ENCODE peak calls at places on chromosomes 11 and 22, in nine cellular contexts. T, H, I, Z, W, P, A, B and R are unnamed samples.

GRCh38 chr11:75154646-75155569 is 4.0 kb downstream of the SLCO2B1 start:
- DNase-seq in T (no peak), H (no peak), I (peak; percentile 47), Z (no peak), W (no peak), P (no peak), A (no peak), B (no peak), R (peak; percentile 23)

GRCh38 chr22:29408925-29409324 is 20.6 kb upstream of the AP1B1 start:
- DNase-seq in T (no peak), H (no peak), I (no peak), Z (no peak), W (no peak), P (peak; percentile 18), A (no peak), B (no peak), R (no peak)

GRCh38 chr11:114077482-114078305 is 18.2 kb downstream of the ZBTB16 start:
- DNase-seq in T (peak; percentile 24), H (no peak), I (no peak), Z (no peak), W (no peak), P (no peak), A (no peak), B (no peak), R (no peak)

GRCh38 chr11:67522338-67522737 is 908 bp downstream of the CABP2 start:
- DNase-seq in T (no peak), H (no peak), I (no peak), Z (no peak), W (no peak), P (no peak), A (peak; percentile 71), B (no peak), R (no peak)

GRCh38 chr11:109708184-109708583 is 286.2 kb downstream of the C11orf87 start:
- DNase-seq in T (no peak), H (no peak), I (no peak), Z (no peak), W (no peak), P (no peak), A (no peak), B (no peak), R (no peak)

GRCh38 chr22:23034621-23035556 is 35.4 kb upstream of the GNAZ start:
- DNase-seq in T (no peak), H (no peak), I (no peak), Z (no peak), W (no peak), P (no peak), A (no peak), B (no peak), R (no peak)

GRCh38 chr11:59285716-59286260 is 72.9 kb upstream of the OR5AN1 start:
- DNase-seq in T (no peak), H (no peak), I (no peak), Z (no peak), W (no peak), P (no peak), A (no peak), B (no peak), R (no peak)

GRCh38 chr11:130103296-130103814 is 33.7 kb downstream of the APLP2 start:
- DNase-seq in T (no peak), H (peak; percentile 96), I (no peak), Z (no peak), W (no peak), P (peak; percentile 97), A (no peak), B (no peak), R (no peak)

GRCh38 chr22:17782621-17783020 is 8.4 kb upstream of the BID start:
- DNase-seq in T (no peak), H (no peak), I (no peak), Z (no peak), W (no peak), P (no peak), A (no peak), B (no peak), R (no peak)

GRCh38 chr11:34458566-34458965 is 19.8 kb downstream of the CAT start:
- DNase-seq in T (no peak), H (no peak), I (no peak), Z (no peak), W (no peak), P (no peak), A (no peak), B (no peak), R (no peak)

GRCh38 chr11:61104963-61105362 is 2.7 kb downstream of the CD5 start:
- DNase-seq in T (no peak), H (no peak), I (no peak), Z (no peak), W (no peak), P (no peak), A (no peak), B (no peak), R (peak; percentile 57)

GRCh38 chr22:37503850-37504249 is 15.4 kb downstream of the CARD10 start:
- DNase-seq in T (no peak), H (no peak), I (no peak), Z (peak; percentile 79), W (no peak), P (no peak), A (no peak), B (no peak), R (no peak)

GRCh38 chr11:72776844-72777754 is 16.7 kb downstream of the STARD10 start:
- DNase-seq in T (peak; percentile 70), H (no peak), I (peak; percentile 71), Z (peak; percentile 86), W (no peak), P (no peak), A (peak; percentile 82), B (no peak), R (no peak)

GRCh38 chr11:92406472-92406871 is 181.9 kb downstream of the FAT3 start:
- DNase-seq in T (no peak), H (no peak), I (no peak), Z (no peak), W (no peak), P (no peak), A (no peak), B (no peak), R (no peak)

GRCh38 chr11:61025819-61026120 is 54.3 kb downstream of the CD6 start:
- DNase-seq in T (no peak), H (no peak), I (no peak), Z (no peak), W (no peak), P (no peak), A (no peak), B (no peak), R (no peak)

GRCh38 chr11:73404048-73404447 is 27.8 kb downstream of the RELT start:
- DNase-seq in T (no peak), H (peak; percentile 40), I (peak; percentile 76), Z (peak; percentile 46), W (no peak), P (peak; percentile 68), A (peak; percentile 75), B (no peak), R (peak; percentile 83)

GRCh38 chr11:68439355-68440065 is 21.0 kb upstream of the PPP6R3 start:
- DNase-seq in T (no peak), H (no peak), I (no peak), Z (no peak), W (no peak), P (no peak), A (peak; percentile 66), B (no peak), R (no peak)

GRCh38 chr22:49576241-49577141 is 251.2 kb downstream of the BRD1 start:
- DNase-seq in T (no peak), H (no peak), I (no peak), Z (no peak), W (no peak), P (no peak), A (peak; percentile 62), B (no peak), R (no peak)

GRCh38 chr22:10778296-10778814 is 4749.6 kb upstream of the OR11H1 start:
- DNase-seq in T (no peak), H (no peak), I (no peak), Z (no peak), W (no peak), P (no peak), A (no peak), B (no peak), R (no peak)
- H3K9me3 ChIP-seq in T (no peaks in the 10 kb centered on the region), H (peaks cover 38% of the 10 kb centered on the region), I (peaks cover 23% of the 10 kb centered on the region), Z (no peaks in the 10 kb centered on the region), W (peaks cover 16% of the 10 kb centered on the region), P (peaks cover 15% of the 10 kb centered on the region), A (no peaks in the 10 kb centered on the region), B (peaks cover 37% of the 10 kb centered on the region), R (peaks cover 2% of the 10 kb centered on the region)

GRCh38 chr11:3359092-3359824 is 19.7 kb downstream of the ZNF195 start:
- DNase-seq in T (no peak), H (no peak), I (no peak), Z (no peak), W (no peak), P (no peak), A (no peak), B (no peak), R (no peak)

GRCh38 chr11:3356858-3357257 is 22.1 kb downstream of the ZNF195 start:
- DNase-seq in T (no peak), H (no peak), I (no peak), Z (no peak), W (no peak), P (no peak), A (no peak), B (no peak), R (no peak)

GRCh38 chr11:3353066-3353465 is 25.9 kb downstream of the ZNF195 start:
- DNase-seq in T (no peak), H (no peak), I (no peak), Z (no peak), W (no peak), P (no peak), A (no peak), B (no peak), R (no peak)

GRCh38 chr11:3357994-3358676 is 20.8 kb downstream of the ZNF195 start:
- DNase-seq in T (no peak), H (no peak), I (no peak), Z (no peak), W (no peak), P (no peak), A (no peak), B (no peak), R (no peak)

DNA sequence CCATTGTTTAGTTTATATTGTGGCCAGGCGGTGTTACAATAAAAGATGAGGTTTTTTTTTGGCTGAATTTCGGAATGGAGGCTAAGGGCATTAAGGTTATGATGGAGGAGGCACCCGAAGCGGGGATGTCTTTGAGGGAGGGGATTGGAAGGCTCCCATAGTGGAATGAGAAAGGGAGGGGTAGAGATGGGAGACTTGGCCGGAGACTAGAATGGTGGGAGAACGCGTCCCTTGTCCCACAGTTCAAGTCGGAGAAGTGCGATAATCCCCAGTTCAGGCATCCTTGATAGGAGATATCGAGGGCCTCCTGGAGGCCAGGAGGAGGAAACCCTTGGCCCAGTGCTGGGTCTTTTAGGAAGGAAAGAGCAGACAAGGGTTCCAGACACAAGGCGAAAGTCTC is 21.6 kb downstream of the ZNF195 start:
- DNase-seq in T (no peak), H (no peak), I (no peak), Z (no peak), W (no peak), P (no peak), A (no peak), B (no peak), R (no peak)
- H3K9me3 ChIP-seq in T (no peaks in the 10 kb centered on the region), H (peaks cover 80% of the 10 kb centered on the region), I (peaks cover 100% of the 10 kb centered on the region), Z (peaks cover 5% of the 10 kb centered on the region), W (peaks cover 45% of the 10 kb centered on the region), P (peaks cover 34% of the 10 kb centered on the region), A (peaks cover 6% of the 10 kb centered on the region), B (peaks cover 56% of the 10 kb centered on the region), R (peaks cover 14% of the 10 kb centered on the region)

GRCh38 chr11:40679276-40679675 is 780.2 kb downstream of the LRRC4C start:
- DNase-seq in T (no peak), H (no peak), I (no peak), Z (no peak), W (no peak), P (no peak), A (no peak), B (no peak), R (no peak)
- H3K9me3 ChIP-seq in T (no peaks in the 10 kb centered on the region), H (peaks cover 6% of the 10 kb centered on the region), I (peaks cover 23% of the 10 kb centered on the region), Z (no peaks in the 10 kb centered on the region), W (peaks cover 2% of the 10 kb centered on the region), P (no peaks in the 10 kb centered on the region), A (no peaks in the 10 kb centered on the region), B (no peaks in the 10 kb centered on the region), R (no peaks in the 10 kb centered on the region)

GRCh38 chr11:2652857-2653643 is 46.7 kb downstream of the KCNQ1OT1 start:
- DNase-seq in T (peak; percentile 36), H (no peak), I (no peak), Z (no peak), W (no peak), P (no peak), A (no peak), B (no peak), R (no peak)
- H3K9me3 ChIP-seq in T (peaks cover 3% of the 10 kb centered on the region), H (peaks cover 69% of the 10 kb centered on the region), I (peaks cover 99% of the 10 kb centered on the region), Z (no peaks in the 10 kb centered on the region), W (peaks cover 27% of the 10 kb centered on the region), P (peaks cover 19% of the 10 kb centered on the region), A (no peaks in the 10 kb centered on the region), B (no peaks in the 10 kb centered on the region), R (peaks cover 31% of the 10 kb centered on the region)